ENCODE peak calls at places on chromosomes 2 and 18, in eight cellular contexts. I is GM12878, S is GM23338, A is HCT116, E is K562, W is HepG2, K is SK-N-SH, Z is H1. V is an unnamed sample.
A peak's percentile ranks its signal among the peaks of the same experiment; 100 is the strongest.

GRCh38 chr18:47931707-47932103 is 1.2 kb upstream of the SMAD2 start:
- DNase-seq in I (no peak), S (peak; percentile 76), A (no peak), E (peak; percentile 66), W (no peak), K (peak; percentile 29), Z (no peak), V (no peak)

GRCh38 chr2:20148841-20149702 is 75.9 kb downstream of the SDC1 start:
- DNase-seq in I (no peak), S (peak; percentile 61), A (no peak), E (no peak), W (no peak), K (no peak), Z (no peak), V (peak; percentile 87)

GRCh38 chr2:121819846-121820245 is 64.4 kb downstream of the TSN start:
- DNase-seq in I (no peak), S (no peak), A (no peak), E (no peak), W (no peak), K (no peak), Z (no peak), V (no peak)

GRCh38 chr18:66872277-66872676 is 268.4 kb upstream of the CDH19 start:
- DNase-seq in I (no peak), S (peak; percentile 16), A (no peak), E (no peak), W (no peak), K (peak; percentile 36), Z (no peak), V (peak; percentile 51)

GRCh38 chr2:234111523-234111922 is 61.0 kb downstream of the SPP2 start:
- DNase-seq in I (no peak), S (no peak), A (peak; percentile 90), E (no peak), W (no peak), K (no peak), Z (no peak), V (no peak)

GRCh38 chr2:36578343-36579296 is 19.3 kb downstream of the FEZ2 start:
- DNase-seq in I (no peak), S (no peak), A (no peak), E (no peak), W (no peak), K (no peak), Z (no peak), V (no peak)

GRCh38 chr2:202721621-202722020 is 86.9 kb downstream of the FAM117B start:
- DNase-seq in I (no peak), S (peak; percentile 26), A (no peak), E (no peak), W (peak; percentile 6), K (no peak), Z (no peak), V (no peak)

GRCh38 chr2:210795506-210795905 is 239.1 kb downstream of the CPS1 start:
- DNase-seq in I (no peak), S (no peak), A (no peak), E (no peak), W (no peak), K (no peak), Z (no peak), V (no peak)

GRCh38 chr2:219038600-219038999 is 2.7 kb downstream of the CFAP65 start:
- DNase-seq in I (no peak), S (no peak), A (no peak), E (no peak), W (no peak), K (no peak), Z (no peak), V (no peak)

GRCh38 chr2:201517094-201517493 is 65.6 kb downstream of the STRADB start:
- DNase-seq in I (no peak), S (no peak), A (no peak), E (no peak), W (no peak), K (no peak), Z (no peak), V (no peak)

GRCh38 chr2:220077488-220077887 is 450.1 kb downstream of the SLC4A3 start:
- DNase-seq in I (no peak), S (no peak), A (no peak), E (no peak), W (no peak), K (no peak), Z (no peak), V (no peak)

GRCh38 chr18:76670564-76671288 is 151.6 kb upstream of the ZNF236 start:
- DNase-seq in I (no peak), S (no peak), A (no peak), E (no peak), W (no peak), K (no peak), Z (no peak), V (no peak)

GRCh38 chr18:69216390-69216789 is 184.3 kb upstream of the DOK6 start:
- DNase-seq in I (no peak), S (no peak), A (no peak), E (no peak), W (no peak), K (no peak), Z (no peak), V (no peak)

GRCh38 chr2:42554392-42554791 is 14.0 kb upstream of the MTA3 start:
- DNase-seq in I (no peak), S (peak; percentile 63), A (no peak), E (no peak), W (no peak), K (no peak), Z (no peak), V (no peak)

GRCh38 chr2:119489232-119489952 is 34.9 kb downstream of the SCTR start:
- DNase-seq in I (no peak), S (no peak), A (no peak), E (no peak), W (no peak), K (no peak), Z (no peak), V (no peak)

GRCh38 chr2:43539991-43540860 is 55.6 kb downstream of the THADA start:
- DNase-seq in I (no peak), S (no peak), A (no peak), E (no peak), W (no peak), K (no peak), Z (no peak), V (no peak)

GRCh38 chr2:6723865-6724571 is 141.7 kb downstream of the CMPK2 start:
- DNase-seq in I (no peak), S (no peak), A (no peak), E (no peak), W (no peak), K (peak; percentile 54), Z (no peak), V (no peak)

GRCh38 chr2:126771094-126771493 is 115.1 kb downstream of the GYPC start:
- DNase-seq in I (no peak), S (no peak), A (no peak), E (no peak), W (no peak), K (no peak), Z (no peak), V (no peak)

GRCh38 chr2:203675086-203675485 is 31.4 kb upstream of the CD28 start:
- DNase-seq in I (no peak), S (no peak), A (no peak), E (no peak), W (no peak), K (no peak), Z (no peak), V (peak; percentile 34)

GRCh38 chr18:22024924-22025323 is 144.5 kb upstream of the GATA6 start:
- DNase-seq in I (no peak), S (no peak), A (no peak), E (no peak), W (no peak), K (no peak), Z (no peak), V (no peak)

GRCh38 chr2:10750610-10751009 is 29.2 kb downstream of the ATP6V1C2 start:
- DNase-seq in I (no peak), S (no peak), A (no peak), E (no peak), W (no peak), K (no peak), Z (no peak), V (no peak)

GRCh38 chr2:104853926-104854506 is at the start of gene POU3F3:
- DNase-seq in I (no peak), S (peak; percentile 99), A (no peak), E (no peak), W (no peak), K (peak; percentile 93), Z (peak; percentile 96), V (no peak)

GRCh38 chr2:71347517-71347916 is 15.9 kb downstream of the ZNF638 start:
- DNase-seq in I (no peak), S (peak; percentile 45), A (no peak), E (no peak), W (no peak), K (no peak), Z (no peak), V (peak; percentile 47)

DNA sequence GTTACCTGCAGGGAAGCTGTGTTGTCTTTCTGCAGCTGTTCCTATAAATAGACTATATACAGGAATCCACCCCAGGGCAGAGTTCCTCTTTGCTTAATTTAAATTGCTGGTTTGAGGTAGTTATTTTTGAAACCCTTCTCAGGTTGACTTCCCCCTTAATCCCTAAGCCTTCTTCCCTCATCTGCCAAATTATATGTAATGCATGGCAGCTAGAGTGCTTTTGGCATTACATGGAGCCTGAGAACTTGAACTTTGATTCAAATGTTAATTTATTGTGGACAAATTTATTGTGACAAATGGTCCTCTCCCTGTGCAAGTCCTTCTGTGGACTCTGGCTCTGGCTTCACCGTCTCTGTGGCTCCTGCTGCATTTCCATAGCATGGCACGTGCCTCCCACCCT is 29.2 kb downstream of the MYO1B start:
- DNase-seq in I (peak; percentile 8), S (no peak), A (no peak), E (no peak), W (no peak), K (no peak), Z (no peak), V (no peak)
- H3K4me2 ChIP-seq in I (peak overlapping the region; percentile 43), S (no peak overlapping the region), A (no peak overlapping the region), E (no peak overlapping the region), W (no peak overlapping the region), K (no peak overlapping the region), Z (no peak overlapping the region), V (no peak overlapping the region)

DNA sequence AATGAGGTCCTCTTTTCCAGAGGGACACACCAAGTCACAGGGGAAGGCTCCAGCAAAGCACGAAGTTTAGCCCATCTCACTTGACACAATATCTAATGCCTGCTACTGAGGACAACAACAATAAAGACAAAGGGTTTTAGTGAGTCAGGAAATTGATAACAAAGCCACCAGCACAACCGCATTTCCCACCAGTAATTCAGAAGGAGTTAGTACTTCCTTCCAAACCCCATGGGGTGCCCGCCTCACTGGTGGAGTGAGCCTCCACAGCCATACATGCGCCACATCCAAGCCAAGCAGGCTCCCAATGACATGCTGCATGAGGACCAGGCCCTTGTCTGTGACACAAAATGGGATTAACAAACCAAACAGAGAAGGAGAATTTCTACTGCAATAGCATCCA is 40.1 kb downstream of the MRPL35 start:
- DNase-seq in I (no peak), S (no peak), A (no peak), E (no peak), W (no peak), K (no peak), Z (no peak), V (peak; percentile 13)
- TF ChIP-seq POLR2AphosphoS5 in I (no peak), S (no peak), A (no peak), E (no peak), W (no peak), K (no peak), Z (no peak), V (no peak)

GRCh38 chr2:3009499-3009882 is 368.1 kb downstream of the EIPR1 start:
- DNase-seq in I (no peak), S (no peak), A (no peak), E (no peak), W (no peak), K (no peak), Z (no peak), V (no peak)
- H3K4me2 ChIP-seq in I (no peak overlapping the region), S (no peak overlapping the region), A (no peak overlapping the region), E (no peak overlapping the region), W (no peak overlapping the region), K (no peak overlapping the region), Z (no peak overlapping the region), V (no peak overlapping the region)

GRCh38 chr2:217956895-217957457 is 45.8 kb downstream of the TNS1 start:
- DNase-seq in I (no peak), S (no peak), A (no peak), E (no peak), W (no peak), K (no peak), Z (no peak), V (no peak)
- TF ChIP-seq POLR2AphosphoS5 in I (no peak), S (no peak), A (no peak), E (no peak), W (no peak), K (no peak), Z (no peak), V (no peak)

V was measured in endothelial cell of umbilical vein.